ENCODE peak calls at places on chromosome 7, in nine cellular contexts. U, L, C, D, W, T, B, S and I are unnamed samples.

GRCh38 chr7:52959336-52959735 is 76.1 kb upstream of the POM121L12 start:
- DNase-seq in D (no peak), W (no peak), B (no peak), T (no peak), U (no peak), C (no peak), S (no peak), L (no peak), I (no peak)

GRCh38 chr7:157487046-157487770 is 150.4 kb downstream of the DNAJB6 start:
- DNase-seq in W (no peak), S (no peak), D (no peak), U (no peak), C (no peak), B (no peak), L (no peak), T (no peak), I (no peak)

GRCh38 chr7:6121141-6121540 is 90.0 kb downstream of the ANKRD61 start:
- DNase-seq in B (peak), D (no peak), S (no peak), L (peak), C (no peak), T (no peak), W (no peak), U (no peak), I (no peak)

GRCh38 chr7:27991006-27991528 is 189.5 kb downstream of the JAZF1 start:
- DNase-seq in C (no peak), U (no peak), W (no peak), S (no peak), B (no peak), L (no peak), T (no peak), D (no peak), I (no peak)

GRCh38 chr7:85806321-85806720 is 619.5 kb upstream of the SEMA3D start:
- DNase-seq in U (no peak), C (no peak), S (no peak), B (no peak), T (no peak), D (no peak), L (peak), W (no peak), I (no peak)

GRCh38 chr7:95511716-95512260 is 26.0 kb downstream of the ASB4 start:
- DNase-seq in U (peak), D (peak), W (peak), B (peak), T (peak), L (peak), C (peak), S (peak), I (peak)

GRCh38 chr7:130909881-130910672 is 176.1 kb upstream of the KLF14 start:
- DNase-seq in U (no peak), C (no peak), W (no peak), D (no peak), L (no peak), S (no peak), B (peak), T (no peak), I (no peak)

GRCh38 chr7:95491634-95492314 is 6.0 kb downstream of the ASB4 start:
- DNase-seq in S (no peak), C (no peak), T (peak), U (no peak), B (no peak), W (peak), D (no peak), L (peak), I (no peak)

GRCh38 chr7:77538186-77538907 is 1.3 kb downstream of the PTPN12 start:
- DNase-seq in B (peak), C (peak), L (peak), W (peak), S (peak), U (peak), D (peak), T (peak), I (peak)

GRCh38 chr7:128268233-128268632 is 27.2 kb downstream of the LEP start:
- DNase-seq in W (no peak), T (no peak), C (no peak), D (no peak), U (no peak), L (no peak), B (no peak), S (no peak), I (no peak)

GRCh38 chr7:76340617-76341131 is 18.1 kb downstream of the YWHAG start:
- DNase-seq in W (no peak), S (no peak), U (no peak), C (no peak), B (peak), D (no peak), T (no peak), L (no peak), I (no peak)

GRCh38 chr7:108030536-108030935 is 27.6 kb upstream of the LAMB1 start:
- DNase-seq in L (no peak), C (no peak), B (peak), S (no peak), U (no peak), D (no peak), W (no peak), T (no peak), I (no peak)

GRCh38 chr7:6437251-6437650 is 10.5 kb downstream of the DAGLB start:
- DNase-seq in U (no peak), D (no peak), C (no peak), W (no peak), S (no peak), B (no peak), T (no peak), L (no peak), I (no peak)

GRCh38 chr7:108079291-108080057 is 50.7 kb downstream of the LAMB4 start:
- DNase-seq in U (no peak), D (no peak), L (no peak), W (peak), S (no peak), B (peak), T (no peak), C (no peak), I (no peak)

GRCh38 chr7:88102686-88103085 is 117.2 kb downstream of the SRI start:
- DNase-seq in B (no peak), U (no peak), L (no peak), W (no peak), T (no peak), D (no peak), C (no peak), S (no peak), I (no peak)

GRCh38 chr7:26664735-26665420 is 199.5 kb downstream of the SKAP2 start:
- DNase-seq in B (peak), W (peak), U (no peak), S (peak), C (no peak), T (peak), D (no peak), L (no peak), I (no peak)

GRCh38 chr7:29328050-29328449 is 133.5 kb downstream of the CHN2 start:
- DNase-seq in W (no peak), T (no peak), L (no peak), D (no peak), U (no peak), B (no peak), C (no peak), S (no peak), I (no peak)

GRCh38 chr7:36128448-36129047 is 24.5 kb upstream of the EEPD1 start:
- DNase-seq in S (peak), L (peak), U (peak), C (peak), B (peak), T (peak), W (peak), D (peak), I (peak)

GRCh38 chr7:94355389-94355788 is 39.3 kb upstream of the COL1A2 start:
- DNase-seq in B (peak), C (no peak), D (no peak), S (no peak), U (no peak), W (no peak), T (no peak), L (no peak), I (no peak)

GRCh38 chr7:121960678-121961461 is 87.9 kb downstream of the PTPRZ1 start:
- DNase-seq in L (peak), U (no peak), D (no peak), T (no peak), W (no peak), S (no peak), B (peak), C (no peak), I (no peak)

GRCh38 chr7:133936074-133936473 is 191.1 kb upstream of the LRGUK start:
- DNase-seq in D (no peak), T (no peak), U (no peak), C (no peak), L (peak), S (no peak), B (peak), W (no peak), I (no peak)

GRCh38 chr7:1309996-1310395 is 77.3 kb downstream of the UNCX start:
- DNase-seq in L (no peak), B (no peak), W (no peak), D (no peak), S (no peak), C (no peak), U (no peak), T (no peak), I (no peak)
- H3K4me3 ChIP-seq in L (no peak), B (no peak), W (no peak), D (no peak), S (no peak), C (no peak), U (no peak), T (no peak), I (no peak)

GRCh38 chr7:129538790-129539189 is 36.5 kb downstream of the SMKR1 start:
- DNase-seq in W (no peak), T (no peak), L (no peak), C (no peak), S (no peak), B (no peak), D (no peak), U (no peak), I (no peak)
- H3K27ac ChIP-seq in W (no peak), T (no peak), L (no peak), C (no peak), S (no peak), B (no peak), D (no peak), U (no peak), I (no peak)

GRCh38 chr7:24975647-24976260 is 4.2 kb downstream of the OSBPL3 start:
- DNase-seq in L (no peak), C (no peak), T (no peak), B (peak), W (no peak), S (no peak), U (no peak), D (no peak), I (no peak)
- H3K4me3 ChIP-seq in L (no peak), C (peak), T (no peak), B (no peak), W (no peak), S (no peak), U (no peak), D (no peak), I (no peak)

DNA sequence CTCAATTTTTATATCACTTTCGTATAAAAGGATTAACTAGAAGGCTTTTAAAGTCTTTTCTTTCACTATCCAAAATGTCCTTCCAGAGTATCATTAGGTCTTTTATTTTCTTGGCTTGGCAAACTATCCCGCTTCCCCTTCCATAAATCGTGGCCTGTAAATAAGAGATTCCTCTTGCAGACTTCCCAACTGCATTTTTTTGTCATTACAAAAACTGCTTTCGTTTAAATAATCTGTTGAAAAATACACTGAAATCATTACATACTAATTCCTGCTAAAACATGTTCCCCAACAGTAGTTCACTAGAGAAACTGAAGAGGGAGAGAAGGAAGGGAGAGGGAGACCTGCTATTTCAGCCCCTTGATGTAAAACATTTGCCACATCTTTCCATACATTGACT is 48.8 kb upstream of the STK17A start:
- DNase-seq in U (no peak), S (no peak), L (no peak), W (no peak), T (no peak), C (no peak), B (peak), D (no peak), I (no peak)
- H3K27ac ChIP-seq in U (no peak), S (no peak), L (no peak), W (peak), T (no peak), C (no peak), B (peak), D (peak), I (no peak)

GRCh38 chr7:149770728-149771127 is 2.7 kb downstream of the ZNF467 start:
- DNase-seq in S (no peak), B (no peak), D (no peak), L (no peak), T (no peak), C (no peak), W (no peak), U (no peak), I (no peak)
- H3K4me3 ChIP-seq in S (no peak), B (no peak), D (no peak), L (no peak), T (no peak), C (no peak), W (no peak), U (peak), I (no peak)

GRCh38 chr7:112122835-112123234 is 83.4 kb downstream of the DOCK4 start:
- DNase-seq in S (no peak), D (no peak), B (peak), C (no peak), L (no peak), W (no peak), T (no peak), U (no peak), I (no peak)
- H3K27ac ChIP-seq in S (no peak), D (no peak), B (no peak), C (no peak), L (no peak), W (no peak), T (no peak), U (no peak), I (no peak)

DNA sequence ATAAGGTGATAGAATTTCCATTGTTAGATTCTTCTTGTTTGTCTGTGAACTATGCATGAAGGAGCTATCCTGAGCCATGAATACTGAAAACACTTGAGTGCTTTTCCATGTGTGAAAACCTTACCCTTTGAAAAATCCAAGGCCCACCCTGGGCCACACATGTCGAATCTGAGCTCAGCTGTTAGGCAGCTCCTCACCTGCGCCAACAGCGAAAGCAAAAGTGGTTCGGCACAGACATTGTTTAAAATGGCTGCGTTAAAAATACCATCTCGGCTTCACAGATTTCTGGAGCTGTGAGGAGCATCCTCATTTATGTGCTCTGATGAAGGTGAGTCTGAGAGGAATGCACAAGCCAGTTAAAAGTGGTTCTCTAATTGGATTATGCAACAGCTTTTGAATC is 137.7 kb downstream of the NEUROD6 start:
- DNase-seq in D (no peak), T (no peak), L (no peak), U (no peak), S (no peak), B (no peak), C (no peak), W (no peak), I (no peak)
- H3K4me3 ChIP-seq in D (no peak), T (no peak), L (no peak), U (no peak), S (no peak), B (no peak), C (no peak), W (no peak), I (no peak)

DNA sequence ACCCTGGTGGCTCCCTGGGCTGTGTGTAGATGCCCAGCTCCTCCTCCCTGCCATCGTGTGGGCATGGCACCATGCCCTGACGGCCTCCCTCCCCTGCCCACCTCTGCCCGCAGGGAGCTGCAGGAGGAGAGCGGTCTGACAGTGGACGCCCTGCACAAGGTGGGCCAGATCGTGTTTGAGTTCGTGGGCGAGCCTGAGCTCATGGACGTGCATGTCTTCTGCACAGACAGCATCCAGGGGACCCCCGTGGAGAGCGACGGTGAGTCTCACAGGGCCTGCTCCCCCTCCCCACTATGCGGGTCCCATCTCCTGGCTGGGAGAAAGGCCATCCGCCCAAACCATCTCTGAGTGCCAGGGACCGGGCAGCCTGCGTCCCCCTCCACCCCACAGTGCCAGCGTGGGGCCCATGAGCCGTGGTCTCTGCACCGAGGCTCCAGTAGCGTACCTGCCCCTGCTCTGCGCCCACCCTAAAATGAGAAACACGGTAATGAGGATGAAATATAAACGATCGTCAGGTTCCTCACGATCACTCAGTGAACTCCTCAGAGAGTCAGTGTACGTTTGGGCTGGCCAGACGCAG is 7.8 kb downstream of the NUDT1 start:
- DNase-seq in B (no peak), U (no peak), L (no peak), W (no peak), T (no peak), C (no peak), D (no peak), S (no peak), I (no peak)
- H3K27ac ChIP-seq in B (peak), U (peak), L (peak), W (peak), T (no peak), C (no peak), D (peak), S (no peak), I (peak)

DNA sequence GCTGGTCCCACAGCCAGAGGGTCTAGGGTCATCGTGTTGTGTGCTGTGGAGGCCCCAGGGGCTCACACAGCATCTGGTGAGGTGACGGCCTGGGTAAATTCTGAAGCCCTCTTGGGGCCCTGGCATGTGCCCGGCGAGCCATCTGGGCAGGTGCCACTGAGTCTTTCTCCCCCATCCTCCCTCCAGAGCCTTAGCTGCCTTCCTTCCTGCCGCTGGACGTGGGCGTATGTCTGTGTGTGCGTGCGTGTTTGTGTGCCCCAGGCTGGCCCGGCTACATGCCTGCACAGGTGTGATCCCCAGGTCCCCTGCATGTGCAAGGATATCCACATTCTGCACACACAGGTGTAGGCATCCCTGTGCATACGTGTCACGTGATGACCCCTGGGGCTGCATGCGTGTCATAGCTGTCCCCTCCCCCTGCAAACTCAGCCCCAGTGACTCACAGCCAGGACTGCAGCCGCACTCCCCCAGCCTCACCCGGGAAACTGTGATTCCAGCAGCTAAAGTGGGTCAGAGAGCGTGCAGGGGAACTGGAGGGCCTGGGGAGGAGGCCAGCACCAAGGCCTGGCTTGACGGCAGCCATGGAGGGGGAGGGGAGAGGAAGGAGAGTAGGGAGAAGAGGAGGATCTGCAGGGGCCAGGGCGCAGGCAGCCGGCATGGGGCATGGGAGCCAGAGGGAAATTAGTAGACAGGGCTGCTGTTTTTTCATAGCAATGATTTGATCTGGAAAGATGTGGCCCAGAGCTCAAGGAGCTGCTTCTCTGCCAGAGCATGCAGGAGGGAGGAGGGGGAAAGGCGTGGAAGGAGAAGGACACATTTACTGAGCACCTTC is 46.4 kb downstream of the ELFN1 start:
- DNase-seq in L (no peak), W (no peak), U (no peak), S (no peak), C (no peak), D (no peak), T (no peak), B (peak), I (no peak)
- H3K4me3 ChIP-seq in L (no peak), W (no peak), U (no peak), S (no peak), C (no peak), D (no peak), T (no peak), B (no peak), I (no peak)